ENCODE peak calls at places on chromosomes 12 and 14, in four cellular contexts. U is upper lobe of left lung, E is sigmoid colon, N is transverse colon. S is an unnamed sample.

GRCh38 chr12:85805654-85806053 is 30.6 kb downstream of the RASSF9 start:
- DNase-seq in U (no peak), E (no peak), N (no peak), S (no peak)

GRCh38 chr14:68462683-68463082 is 330.2 kb downstream of the ZFP36L1 start:
- DNase-seq in U (no peak), E (no peak), N (no peak), S (no peak)

GRCh38 chr12:42124764-42125371 is 19.8 kb downstream of the GXYLT1 start:
- DNase-seq in U (no peak), E (no peak), N (no peak), S (no peak)

GRCh38 chr14:62126885-62127478 is 364.8 kb downstream of the SNAPC1 start:
- DNase-seq in U (no peak), E (no peak), N (no peak), S (no peak)

GRCh38 chr14:20198991-20199390 is 8.3 kb downstream of the OR11G2 start:
- DNase-seq in U (no peak), E (no peak), N (no peak), S (no peak)

GRCh38 chr14:49479432-49479831 is 106.7 kb downstream of the RPS29 start:
- DNase-seq in U (no peak), E (no peak), N (no peak), S (peak; percentile 79)

GRCh38 chr12:66753810-66754209 is 74.9 kb upstream of the GRIP1 start:
- DNase-seq in U (no peak), E (no peak), N (no peak), S (no peak)

GRCh38 chr12:89309452-89309802 is 42.9 kb downstream of the DUSP6 start:
- DNase-seq in U (no peak), E (no peak), N (no peak), S (no peak)

GRCh38 chr14:99522934-99523660 is 41.9 kb downstream of the CCNK start:
- DNase-seq in U (no peak), E (no peak), N (peak; percentile 34), S (no peak)

GRCh38 chr14:102584871-102585869 is 7.3 kb upstream of the RCOR1 start:
- DNase-seq in U (no peak), E (no peak), N (peak; percentile 56), S (no peak)

GRCh38 chr14:61229475-61229888 is 51.7 kb downstream of the TMEM30B start:
- DNase-seq in U (no peak), E (no peak), N (no peak), S (no peak)

GRCh38 chr12:114995891-114996290 is 311.9 kb upstream of the TBX3 start:
- DNase-seq in U (no peak), E (no peak), N (no peak), S (no peak)

GRCh38 chr14:94079891-94080605 is 954 bp downstream of the DDX24 start:
- DNase-seq in U (no peak), E (no peak), N (no peak), S (no peak)

GRCh38 chr14:90344285-90344684 is 12.5 kb upstream of the NRDE2 start:
- DNase-seq in U (no peak), E (no peak), N (no peak), S (no peak)

GRCh38 chr14:90342327-90342726 is 10.6 kb upstream of the NRDE2 start:
- DNase-seq in U (no peak), E (no peak), N (no peak), S (no peak)

GRCh38 chr14:90341784-90342183 is 10.0 kb upstream of the NRDE2 start:
- DNase-seq in U (no peak), E (no peak), N (no peak), S (no peak)

GRCh38 chr14:90348270-90348669 is 16.5 kb upstream of the NRDE2 start:
- DNase-seq in U (no peak), E (no peak), N (no peak), S (no peak)

GRCh38 chr14:90344920-90345557 is 13.3 kb upstream of the NRDE2 start:
- DNase-seq in U (no peak), E (no peak), N (no peak), S (no peak)
- TF ChIP-seq EP300 in U (no peak), E (no peak), N (no peak), S (no peak)

GRCh38 chr12:100564090-100564489 is 9.4 kb upstream of the GAS2L3 start:
- DNase-seq in U (no peak), E (no peak), N (no peak), S (no peak)
- TF ChIP-seq POLR2AphosphoS5 in U (no peak), E (no peak), N (no peak), S (no peak)

GRCh38 chr12:68237068-68237467 is 11.5 kb upstream of the IL26 start:
- DNase-seq in U (no peak), E (no peak), N (no peak), S (no peak)
- H3K4me3 ChIP-seq in U (no peak overlapping the region), E (no peak overlapping the region), N (peak overlapping the region; percentile 43), S (peak overlapping the region; percentile 41)

DNA sequence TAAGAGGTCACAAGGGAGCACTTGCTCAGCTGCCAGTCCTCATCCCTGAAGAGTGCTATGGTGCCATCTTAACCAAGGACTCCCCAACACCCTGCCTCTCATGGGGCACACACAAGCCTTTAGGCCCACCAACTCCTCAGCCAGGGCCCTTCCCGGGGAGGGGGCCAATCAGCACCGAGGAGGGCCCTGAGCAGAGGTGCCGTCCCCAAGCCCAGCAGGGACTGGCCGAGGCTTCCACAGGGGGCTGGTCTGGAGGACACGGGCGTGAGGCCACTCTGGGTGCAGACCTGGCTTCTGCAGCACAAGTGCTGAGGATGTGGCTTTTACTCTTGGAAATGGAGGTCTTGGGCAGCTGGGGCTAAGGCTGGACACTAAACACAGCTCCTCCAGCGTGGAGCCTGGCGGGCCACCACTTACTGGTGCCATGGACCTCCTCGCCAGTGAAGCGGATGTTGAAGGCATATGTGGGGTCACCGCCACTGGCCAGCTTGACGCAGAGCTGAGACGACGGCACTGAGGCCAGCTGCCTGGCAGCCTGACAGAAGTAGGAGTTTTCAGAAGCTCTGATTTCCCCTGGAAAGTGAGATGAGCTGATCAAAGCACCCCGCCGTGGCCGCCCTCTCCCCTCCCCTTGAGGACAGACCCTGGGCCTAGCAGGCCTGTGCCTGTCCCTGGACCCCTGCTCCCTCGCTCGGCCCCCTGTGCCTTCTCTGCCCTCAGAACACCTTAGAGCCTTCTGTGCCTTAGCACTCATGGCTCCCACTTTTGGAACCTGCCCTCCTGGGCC is 43.9 kb downstream of the TRAFD1 start:
- DNase-seq in U (peak; percentile 71), E (no peak), N (no peak), S (no peak)
- TF ChIP-seq EP300 in U (no peak), E (no peak), N (no peak), S (no peak)

GRCh38 chr12:57452181-57452936 is 2.7 kb upstream of the INHBE start:
- DNase-seq in U (no peak), E (no peak), N (no peak), S (no peak)

GRCh38 chr12:57451233-57451778 is 3.8 kb upstream of the INHBE start:
- DNase-seq in U (no peak), E (no peak), N (no peak), S (no peak)

GRCh38 chr12:57454566-57455373 is at the start of gene INHBE:
- DNase-seq in U (no peak), E (no peak), N (no peak), S (no peak)

GRCh38 chr12:57454213-57454565 is 918 bp upstream of the INHBE start:
- DNase-seq in U (no peak), E (no peak), N (no peak), S (no peak)

GRCh38 chr12:57452937-57453509 is 2.1 kb upstream of the INHBE start:
- DNase-seq in U (no peak), E (peak; percentile 89), N (peak; percentile 79), S (no peak)
- TF ChIP-seq POLR2AphosphoS5 in U (no peak), E (no peak), N (no peak), S (no peak)

GRCh38 chr14:104159990-104160389 is 21.6 kb downstream of the KIF26A start:
- DNase-seq in U (no peak), E (no peak), N (no peak), S (no peak)

GRCh38 chr14:104164041-104164440 is 25.7 kb downstream of the KIF26A start:
- DNase-seq in U (no peak), E (no peak), N (no peak), S (no peak)

GRCh38 chr14:104162495-104162894 is 24.1 kb downstream of the KIF26A start:
- DNase-seq in U (no peak), E (no peak), N (no peak), S (no peak)

GRCh38 chr14:104163541-104163940 is 25.2 kb downstream of the KIF26A start:
- DNase-seq in U (no peak), E (no peak), N (no peak), S (no peak)

GRCh38 chr14:104161601-104162367 is 23.4 kb downstream of the KIF26A start:
- DNase-seq in U (no peak), E (no peak), N (no peak), S (no peak)
- H3K4me3 ChIP-seq in U (no peak overlapping the region), E (no peak overlapping the region), N (no peak overlapping the region), S (no peak overlapping the region)

GRCh38 chr14:76514599-76514998 is 138.7 kb downstream of the ESRRB start:
- DNase-seq in U (no peak), E (no peak), N (no peak), S (no peak)

GRCh38 chr14:76518366-76518765 is 142.4 kb downstream of the ESRRB start:
- DNase-seq in U (no peak), E (no peak), N (no peak), S (no peak)

GRCh38 chr14:76516884-76517283 is 140.9 kb downstream of the ESRRB start:
- DNase-seq in U (no peak), E (no peak), N (no peak), S (no peak)
- TF ChIP-seq EP300 in U (no peak), E (no peak), N (no peak), S (no peak)

S was measured in esophagus muscularis mucosa.